ENCODE peak calls at places on chromosomes 5 and 9, in seven cellular contexts. X, M, Q, Y, P, Z and F are unnamed samples.

GRCh38 chr5:67346611-67347010 is 150.0 kb upstream of the CD180 start:
- DNase-seq in X (no peak), M (no peak), Q (no peak), Y (no peak), P (no peak), Z (no peak), F (no peak)

GRCh38 chr5:180670586-180671359 is 21.4 kb upstream of the FLT4 start:
- DNase-seq in X (peak), M (no peak), Q (peak), Y (peak), P (peak), Z (peak), F (no peak)

GRCh38 chr5:74647096-74647495 is 6.6 kb upstream of the ENC1 start:
- DNase-seq in X (no peak), M (no peak), Q (peak), Y (no peak), P (no peak), Z (no peak), F (no peak)

GRCh38 chr9:31034311-31034710 is 1350.1 kb upstream of the ACO1 start:
- DNase-seq in X (no peak), M (no peak), Q (no peak), Y (no peak), P (no peak), Z (no peak), F (no peak)

GRCh38 chr9:78324068-78324650 is 27.2 kb downstream of the PSAT1 start:
- DNase-seq in X (no peak), M (no peak), Q (no peak), Y (no peak), P (no peak), Z (no peak), F (no peak)

GRCh38 chr5:178327931-178328711 is 95.5 kb upstream of the PHYKPL start:
- DNase-seq in X (no peak), M (no peak), Q (no peak), Y (no peak), P (no peak), Z (no peak), F (peak)

GRCh38 chr9:116154334-116154975 is 864 bp downstream of the PAPPA start:
- DNase-seq in X (peak), M (no peak), Q (no peak), Y (no peak), P (no peak), Z (peak), F (peak)

GRCh38 chr9:83432104-83432627 is 106.0 kb downstream of the FRMD3 start:
- DNase-seq in X (peak), M (peak), Q (peak), Y (no peak), P (peak), Z (peak), F (peak)

GRCh38 chr9:93183663-93184438 is at the start of gene WNK2:
- DNase-seq in X (no peak), M (no peak), Q (peak), Y (no peak), P (peak), Z (peak), F (no peak)

GRCh38 chr5:137254153-137254552 is 245.0 kb downstream of the SPOCK1 start:
- DNase-seq in X (no peak), M (no peak), Q (no peak), Y (no peak), P (no peak), Z (peak), F (no peak)

GRCh38 chr5:93893050-93893449 is 151.7 kb upstream of the POU5F2 start:
- DNase-seq in X (no peak), M (no peak), Q (no peak), Y (no peak), P (no peak), Z (no peak), F (no peak)

GRCh38 chr5:134046330-134046729 is 41.6 kb upstream of the VDAC1 start:
- DNase-seq in X (no peak), M (no peak), Q (no peak), Y (no peak), P (no peak), Z (no peak), F (no peak)

GRCh38 chr5:148107608-148108007 is 43.8 kb downstream of the SPINK5 start:
- DNase-seq in X (no peak), M (no peak), Q (no peak), Y (no peak), P (no peak), Z (no peak), F (no peak)

GRCh38 chr9:129624947-129625346 is 1.0 kb upstream of the NTMT1 start:
- DNase-seq in X (no peak), M (no peak), Q (no peak), Y (peak), P (peak), Z (no peak), F (no peak)

GRCh38 chr5:96595300-96596090 is 66.7 kb upstream of the CAST start:
- DNase-seq in X (no peak), M (no peak), Q (no peak), Y (peak), P (no peak), Z (no peak), F (no peak)

GRCh38 chr9:110126986-110127864 is 80.7 kb downstream of the C9orf152 start:
- DNase-seq in X (peak), M (peak), Q (no peak), Y (no peak), P (no peak), Z (no peak), F (peak)

GRCh38 chr5:148623741-148624140 is 30.6 kb downstream of the HTR4 start:
- DNase-seq in X (no peak), M (no peak), Q (no peak), Y (no peak), P (no peak), Z (no peak), F (no peak)

GRCh38 chr5:144698454-144698853 is 527.8 kb downstream of the KCTD16 start:
- DNase-seq in X (no peak), M (no peak), Q (no peak), Y (no peak), P (no peak), Z (no peak), F (no peak)

GRCh38 chr5:34564706-34565235 is 91.4 kb upstream of the RAI14 start:
- DNase-seq in X (peak), M (peak), Q (no peak), Y (no peak), P (no peak), Z (no peak), F (no peak)

GRCh38 chr5:73265641-73266040 is 92.6 kb downstream of the TMEM174 start:
- DNase-seq in X (no peak), M (no peak), Q (no peak), Y (no peak), P (no peak), Z (no peak), F (no peak)

GRCh38 chr9:133514475-133515239 is 10.1 kb downstream of the MYMK start:
- DNase-seq in X (peak), M (no peak), Q (peak), Y (no peak), P (peak), Z (no peak), F (no peak)

GRCh38 chr9:131179561-131180219 is 54.3 kb downstream of the NUP214 start:
- DNase-seq in X (no peak), M (no peak), Q (no peak), Y (peak), P (no peak), Z (peak), F (no peak)

GRCh38 chr5:32116574-32117313 is 57.4 kb downstream of the GOLPH3 start:
- DNase-seq in X (no peak), M (no peak), Q (no peak), Y (no peak), P (no peak), Z (peak), F (no peak)

GRCh38 chr5:107700486-107700885 is 29.7 kb upstream of the EFNA5 start:
- DNase-seq in X (no peak), M (no peak), Q (no peak), Y (no peak), P (no peak), Z (peak), F (no peak)

GRCh38 chr9:33097192-33097591 is 20.7 kb upstream of the SMU1 start:
- DNase-seq in X (no peak), M (no peak), Q (no peak), Y (no peak), P (no peak), Z (no peak), F (no peak)

GRCh38 chr5:109619024-109619460 is 70.7 kb upstream of the MAN2A1 start:
- DNase-seq in X (no peak), M (no peak), Q (no peak), Y (peak), P (no peak), Z (no peak), F (no peak)

GRCh38 chr5:66851306-66851705 is 255.1 kb downstream of the MAST4 start:
- DNase-seq in X (no peak), M (no peak), Q (no peak), Y (no peak), P (no peak), Z (no peak), F (no peak)

GRCh38 chr5:97425511-97425910 is 242.5 kb upstream of the RIOK2 start:
- DNase-seq in X (no peak), M (no peak), Q (peak), Y (no peak), P (peak), Z (peak), F (no peak)

GRCh38 chr5:93381057-93381456 is 200.0 kb downstream of the NR2F1-AS1 start:
- DNase-seq in X (no peak), M (no peak), Q (no peak), Y (no peak), P (no peak), Z (no peak), F (no peak)

GRCh38 chr5:155416765-155417164 is 403.2 kb downstream of the KIF4B start:
- DNase-seq in X (no peak), M (no peak), Q (no peak), Y (no peak), P (no peak), Z (no peak), F (no peak)

GRCh38 chr9:121055642-121056143 is 5.6 kb upstream of the C5 start:
- DNase-seq in X (no peak), M (no peak), Q (no peak), Y (no peak), P (no peak), Z (peak), F (peak)

GRCh38 chr5:139062910-139063663 is 135.1 kb downstream of the SIL1 start:
- DNase-seq in X (no peak), M (no peak), Q (no peak), Y (no peak), P (no peak), Z (no peak), F (peak)

GRCh38 chr5:98179791-98180755 is 593.4 kb upstream of the RGMB start:
- DNase-seq in X (no peak), M (no peak), Q (no peak), Y (no peak), P (no peak), Z (peak), F (no peak)